ENCODE peak calls at places on chromosomes 2 and 18, in six cellular contexts. R is small intestine, O is RCC 7860, K is AG04450, E is HT1080, N is BE2C. A is an unnamed sample.

GRCh38 chr18:55509631-55510372 is 78.2 kb downstream of the TCF4 start:
- DNase-seq in R (no peak), O (peak), K (peak), E (peak), N (no peak), A (peak)

GRCh38 chr2:207766697-207767460 is 2.8 kb downstream of the FZD5 start:
- DNase-seq in R (no peak), O (no peak), K (no peak), E (no peak), N (no peak), A (no peak)

GRCh38 chr18:59026364-59026763 is 113.3 kb upstream of the SEC11C start:
- DNase-seq in R (no peak), O (no peak), K (no peak), E (no peak), N (no peak), A (no peak)

GRCh38 chr2:28952806-28953190 is 28.3 kb upstream of the TOGARAM2 start:
- DNase-seq in R (peak), O (no peak), K (no peak), E (no peak), N (no peak), A (no peak)

GRCh38 chr2:236572482-236572881 is 2.9 kb downstream of the ACKR3 start:
- DNase-seq in R (no peak), O (no peak), K (no peak), E (no peak), N (no peak), A (no peak)

GRCh38 chr2:33242845-33243244 is 233.6 kb upstream of the RASGRP3 start:
- DNase-seq in R (no peak), O (peak), K (peak), E (peak), N (no peak), A (no peak)

GRCh38 chr18:67961701-67962440 is 445.4 kb upstream of the DSEL start:
- DNase-seq in R (no peak), O (no peak), K (no peak), E (no peak), N (no peak), A (no peak)

GRCh38 chr2:171923206-171923605 is 945 bp downstream of the HAT1 start:
- DNase-seq in R (peak), O (peak), K (no peak), E (peak), N (peak), A (peak)

GRCh38 chr2:128598862-128599441 is 280.3 kb upstream of the HS6ST1 start:
- DNase-seq in R (no peak), O (no peak), K (no peak), E (no peak), N (no peak), A (no peak)

GRCh38 chr2:223052710-223053261 is 796 bp downstream of the KCNE4 start:
- DNase-seq in R (no peak), O (no peak), K (no peak), E (no peak), N (no peak), A (no peak)

GRCh38 chr2:229164545-229165249 is 106.4 kb downstream of the PID1 start:
- DNase-seq in R (peak), O (peak), K (no peak), E (peak), N (no peak), A (no peak)

GRCh38 chr2:195343942-195344530 is 313.0 kb upstream of the SLC39A10 start:
- DNase-seq in R (no peak), O (no peak), K (no peak), E (peak), N (no peak), A (peak)

GRCh38 chr2:235021752-235022151 is 69.9 kb downstream of the SH3BP4 start:
- DNase-seq in R (no peak), O (peak), K (peak), E (peak), N (no peak), A (no peak)

GRCh38 chr18:73479472-73479871 is 611.7 kb upstream of the NETO1 start:
- DNase-seq in R (no peak), O (no peak), K (no peak), E (no peak), N (peak), A (no peak)

GRCh38 chr2:168910330-168910729 is 9.2 kb downstream of the G6PC2 start:
- DNase-seq in R (no peak), O (no peak), K (no peak), E (no peak), N (no peak), A (no peak)

GRCh38 chr2:240129731-240130392 is 6.2 kb downstream of the COPS9 start:
- DNase-seq in R (no peak), O (no peak), K (no peak), E (no peak), N (no peak), A (no peak)

GRCh38 chr2:147511491-147511948 is 333.3 kb upstream of the ACVR2A start:
- DNase-seq in R (no peak), O (no peak), K (no peak), E (no peak), N (no peak), A (no peak)

GRCh38 chr2:198883604-198884003 is 574.1 kb downstream of the SATB2 start:
- DNase-seq in R (no peak), O (no peak), K (no peak), E (peak), N (no peak), A (no peak)